ENCODE peak calls at places on chromosomes 11 and 22, in eight cellular contexts. J is mammary epithelial cell, P is PC-3, A is astrocyte, H is fibroblast of lung, B is neuronal stem cell, E is H1, V is colonic mucosa. F is an unnamed sample.

GRCh38 chr22:17112491-17113042 is 8.6 kb downstream of the TMEM121B start:
- DNase-seq in B (no peak), P (peak), J (no peak), A (no peak), E (no peak), H (no peak), V (no peak), F (no peak)

GRCh38 chr22:28893810-28894209 is 10.4 kb downstream of the ZNRF3 start:
- DNase-seq in B (no peak), V (no peak), H (no peak), P (no peak), A (no peak), E (no peak), J (no peak), F (no peak)

GRCh38 chr11:82270870-82271269 is 462.8 kb downstream of the FAM181B start:
- DNase-seq in B (no peak), H (no peak), V (no peak), E (no peak), J (no peak), P (no peak), A (no peak), F (no peak)

GRCh38 chr11:17543574-17544180 is 539 bp downstream of the USH1C start:
- DNase-seq in A (no peak), V (peak), E (no peak), H (no peak), P (no peak), J (no peak), B (no peak), F (no peak)

GRCh38 chr11:67641302-67642147 is 2.0 kb upstream of the TBX10 start:
- DNase-seq in H (no peak), E (no peak), V (peak), A (no peak), J (no peak), B (no peak), P (no peak), F (no peak)

GRCh38 chr11:34639545-34639944 is 18.7 kb downstream of the EHF start:
- DNase-seq in B (no peak), H (no peak), P (peak), V (peak), E (no peak), J (no peak), A (no peak), F (no peak)

GRCh38 chr22:19823191-19823590 is 31.5 kb downstream of the GNB1L start:
- DNase-seq in B (no peak), V (peak), J (no peak), A (no peak), E (no peak), P (no peak), H (no peak), F (no peak)

GRCh38 chr22:46614070-46614931 is 5.9 kb upstream of the GRAMD4 start:
- DNase-seq in E (no peak), A (no peak), H (no peak), P (no peak), J (no peak), V (no peak), B (no peak), F (no peak)

GRCh38 chr11:79314906-79315689 is 125.7 kb downstream of the TENM4 start:
- DNase-seq in A (no peak), J (peak), H (peak), B (peak), P (peak), V (no peak), E (peak), F (no peak)

GRCh38 chr22:45268167-45268957 is 16.4 kb upstream of the UPK3A start:
- DNase-seq in V (no peak), B (peak), H (no peak), P (no peak), A (no peak), J (no peak), E (peak), F (no peak)

GRCh38 chr11:70415176-70415575 is 16.8 kb downstream of the CTTN start:
- DNase-seq in H (peak), P (peak), B (no peak), V (no peak), A (peak), J (peak), E (no peak), F (no peak)

GRCh38 chr11:86942212-86942611 is 13.0 kb downstream of the FZD4 start:
- DNase-seq in A (no peak), B (no peak), P (peak), H (no peak), V (no peak), E (no peak), J (no peak), F (no peak)

GRCh38 chr11:117657801-117658200 is 139.2 kb downstream of the DSCAML1 start:
- DNase-seq in B (no peak), H (no peak), A (no peak), E (no peak), J (no peak), V (no peak), P (no peak), F (no peak)

GRCh38 chr22:47215851-47216250 is 453.4 kb downstream of the TBC1D22A start:
- DNase-seq in A (no peak), J (no peak), E (no peak), H (no peak), P (no peak), B (no peak), V (peak), F (no peak)

GRCh38 chr11:60504219-60504618 is 11.0 kb upstream of the MS4A13 start:
- DNase-seq in B (no peak), V (peak), P (no peak), H (no peak), J (no peak), E (no peak), A (no peak), F (no peak)

GRCh38 chr11:106990322-106990721 is 28.0 kb downstream of the GUCY1A2 start:
- DNase-seq in B (no peak), P (no peak), J (no peak), H (no peak), E (no peak), A (no peak), V (no peak), F (no peak)

GRCh38 chr22:19756288-19757128 is 4.1 kb upstream of the TBX1 start:
- DNase-seq in V (peak), J (peak), E (no peak), B (no peak), A (no peak), P (peak), H (no peak), F (no peak)

GRCh38 chr11:108752297-108752751 is 87.5 kb downstream of the DDX10 start:
- DNase-seq in P (peak), E (no peak), A (no peak), B (no peak), V (no peak), H (no peak), J (peak), F (no peak)

GRCh38 chr11:113817162-113817561 is 37.6 kb downstream of the CLDN25 start:
- DNase-seq in B (no peak), A (peak), V (no peak), E (no peak), H (no peak), P (no peak), J (no peak), F (no peak)

GRCh38 chr22:32265882-32266767 is 11.0 kb upstream of the SLC5A4 start:
- DNase-seq in A (peak), P (peak), H (peak), V (peak), E (no peak), B (peak), J (peak), F (no peak)

GRCh38 chr22:44595841-44596341 is 97.9 kb upstream of the RTL6 start:
- DNase-seq in H (peak), A (peak), V (no peak), J (no peak), B (no peak), P (no peak), E (no peak), F (no peak)

GRCh38 chr11:114085965-114086364 is 26.5 kb downstream of the ZBTB16 start:
- DNase-seq in B (no peak), A (no peak), J (no peak), P (peak), V (peak), E (no peak), H (no peak), F (no peak)

GRCh38 chr11:110859998-110860397 is 147.8 kb upstream of the ARHGAP20 start:
- DNase-seq in B (no peak), J (no peak), A (no peak), P (no peak), H (no peak), V (peak), E (no peak), F (no peak)

GRCh38 chr22:41517172-41518047 is 26.9 kb downstream of the POLR3H start:
- DNase-seq in E (no peak), B (peak), A (no peak), V (peak), J (peak), P (peak), H (peak), F (no peak)

GRCh38 chr11:61635304-61635703 is 44.9 kb upstream of the DAGLA start:
- DNase-seq in P (no peak), B (no peak), A (no peak), E (no peak), J (no peak), V (no peak), H (no peak), F (no peak)

GRCh38 chr11:113283881-113284280 is 30.5 kb upstream of the TTC12 start:
- DNase-seq in P (no peak), J (no peak), H (no peak), B (no peak), A (no peak), V (no peak), E (no peak), F (no peak)

GRCh38 chr11:66784575-66784974 is 55.6 kb upstream of the SPTBN2 start:
- DNase-seq in P (no peak), H (peak), J (no peak), A (peak), E (no peak), V (no peak), B (no peak), F (no peak)

GRCh38 chr11:68687986-68688385 is 3.6 kb downstream of the GAL start:
- DNase-seq in V (no peak), E (no peak), B (no peak), H (no peak), A (no peak), P (no peak), J (no peak), F (no peak)

GRCh38 chr22:17888855-17889254 is 114.6 kb upstream of the BID start:
- DNase-seq in H (peak), V (no peak), B (no peak), P (no peak), J (no peak), E (no peak), A (peak), F (no peak)

GRCh38 chr11:22920939-22921565 is 60.8 kb upstream of the CCDC179 start:
- DNase-seq in H (peak), B (peak), E (peak), P (peak), J (peak), A (peak), V (peak), F (no peak)

GRCh38 chr11:133981156-133981555 is 24.4 kb upstream of the IGSF9B start:
- DNase-seq in H (no peak), A (no peak), B (no peak), P (no peak), V (no peak), J (no peak), E (no peak), F (no peak)

GRCh38 chr11:85821636-85822035 is 10.7 kb upstream of the SYTL2 start:
- DNase-seq in A (peak), V (peak), J (peak), H (peak), B (no peak), E (no peak), P (peak), F (no peak)

GRCh38 chr11:78377625-78378418 is 39.8 kb downstream of the GAB2 start:
- DNase-seq in A (no peak), H (no peak), B (no peak), P (no peak), J (no peak), E (no peak), V (peak), F (no peak)

GRCh38 chr11:123033895-123034294 is 28.0 kb downstream of the HSPA8 start:
- DNase-seq in B (no peak), H (no peak), V (no peak), J (no peak), P (no peak), E (no peak), A (no peak), F (no peak)

GRCh38 chr11:119741369-119742262 is 12.6 kb upstream of the NECTIN1 start:
- DNase-seq in E (no peak), P (peak), J (no peak), B (peak), V (peak), H (no peak), A (no peak), F (no peak)

GRCh38 chr11:128462802-128463385 is 124.5 kb downstream of the ETS1 start:
- DNase-seq in H (no peak), J (no peak), A (no peak), V (no peak), B (no peak), E (no peak), P (no peak), F (no peak)
- H3K9ac ChIP-seq in H (no peak), J (no peak), A (peak), V (no peak), B (no peak), E (no peak), P (no peak), F (no peak)

DNA sequence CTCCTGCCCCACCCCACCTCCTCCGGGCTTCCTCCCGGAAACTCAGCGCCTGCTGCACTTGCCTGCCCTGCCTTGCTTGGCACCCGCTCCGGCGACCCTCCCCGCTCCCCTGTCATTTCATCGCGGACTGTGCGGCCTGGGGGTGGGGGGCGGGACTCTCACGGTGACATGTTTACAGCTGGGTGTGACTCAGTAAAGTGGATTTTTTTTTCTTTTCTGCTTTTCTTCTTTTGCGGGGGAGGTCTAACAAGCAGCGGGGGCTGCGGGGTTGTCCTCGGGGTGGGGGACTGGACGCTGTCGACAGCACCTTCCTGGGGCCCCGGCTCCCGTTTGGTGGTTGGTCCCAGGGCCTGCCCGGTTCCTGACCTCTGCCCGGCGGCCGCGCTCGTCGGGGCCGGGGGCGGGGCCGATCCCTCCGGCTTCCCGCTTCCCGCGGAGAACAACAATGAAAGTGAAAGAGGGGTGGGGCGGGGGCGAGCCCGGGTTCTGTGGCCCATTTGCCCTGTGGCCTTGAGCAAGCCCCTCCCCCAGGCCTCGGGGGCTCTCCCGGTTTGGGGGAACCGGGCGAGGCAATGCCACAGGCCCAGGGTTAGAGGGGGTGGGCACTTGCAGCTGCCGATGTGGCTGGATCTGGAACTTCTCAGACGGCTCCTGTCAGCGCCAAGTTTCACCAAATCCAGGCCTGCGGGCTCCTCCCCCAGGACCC is 976 bp upstream of the MDK start:
- DNase-seq in V (peak), J (no peak), B (peak), A (no peak), E (no peak), H (peak), P (peak), F (no peak)
- H3K27ac ChIP-seq in V (peak), J (no peak), B (peak), A (peak), E (peak), H (peak), P (no peak), F (no peak)

GRCh38 chr11:12434255-12434654 is 56.9 kb downstream of the PARVA start:
- DNase-seq in A (peak), H (peak), J (no peak), V (no peak), B (no peak), E (no peak), P (no peak), F (no peak)
- H3K9ac ChIP-seq in A (peak), H (no peak), J (no peak), V (no peak), B (no peak), E (no peak), P (no peak), F (no peak)

DNA sequence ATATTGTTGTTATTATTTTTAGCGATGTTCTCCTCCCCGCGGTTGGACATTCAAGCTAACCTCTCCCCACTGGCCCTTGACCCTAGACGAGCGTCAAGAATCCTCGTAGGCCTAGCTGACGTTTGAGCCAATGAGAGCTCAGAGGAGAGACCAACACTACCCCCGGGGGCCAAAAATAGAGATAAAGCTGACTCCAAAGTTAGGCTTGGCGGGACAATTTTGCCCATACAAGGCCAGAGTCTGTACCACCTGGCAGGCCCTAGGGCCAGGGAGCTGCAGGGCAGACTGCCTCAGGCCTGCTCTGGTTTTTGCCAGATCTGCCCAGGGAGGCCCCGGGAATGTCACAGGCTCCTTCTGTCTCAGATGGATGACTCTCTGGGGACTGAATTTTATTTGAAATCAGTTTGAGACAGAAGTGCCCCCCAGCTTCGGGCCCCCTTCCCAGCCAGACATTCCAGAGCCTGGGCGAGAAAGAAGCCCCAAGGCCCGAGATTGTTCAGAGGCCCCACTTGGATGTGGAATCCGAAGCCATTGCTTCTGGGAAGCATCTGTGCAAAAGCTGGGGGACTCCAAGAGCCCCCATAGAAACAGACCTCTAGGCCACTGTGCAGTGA is 40.8 kb upstream of the ACCSL start:
- DNase-seq in E (no peak), V (peak), A (no peak), B (no peak), J (no peak), H (no peak), P (no peak), F (no peak)
- H3K27ac ChIP-seq in E (no peak), V (no peak), A (no peak), B (no peak), J (no peak), H (no peak), P (no peak), F (no peak)

DNA sequence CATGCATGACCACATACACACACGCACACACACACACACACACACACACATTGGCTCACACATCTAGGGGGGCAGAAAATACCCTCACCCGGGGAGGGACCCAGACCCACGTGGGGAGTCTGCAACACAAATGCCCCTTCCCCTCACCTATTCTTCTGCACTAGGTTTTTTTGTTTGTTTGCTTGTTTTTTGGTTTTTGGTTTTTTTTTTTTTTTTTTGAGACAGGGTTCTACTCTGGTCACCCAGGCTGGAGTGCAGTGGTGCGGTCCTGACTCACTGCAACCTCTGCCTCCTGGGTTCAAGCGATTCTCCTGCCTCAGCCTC is 28.4 kb downstream of the WEE1 start:
- DNase-seq in H (no peak), V (no peak), B (no peak), J (no peak), A (no peak), E (no peak), P (no peak), F (no peak)
- H3K9ac ChIP-seq in H (no peak), V (no peak), B (no peak), J (no peak), A (no peak), E (no peak), P (no peak), F (no peak)

F was measured in keratinocyte.